ENCODE peak calls at places on chromosome 9, in four cellular contexts. C, O, J and Q are unnamed samples.

GRCh38 chr9:19440823-19441580 is 32.2 kb downstream of the ACER2 start:
- ATAC-seq in C (no peak), O (no peak), J (no peak), Q (peak; percentile 21)

GRCh38 chr9:100083448-100084144 is 15.2 kb downstream of the ERP44 start:
- ATAC-seq in C (peak; percentile 69), O (no peak), J (peak; percentile 10), Q (peak; percentile 65)

GRCh38 chr9:99464568-99464967 is 242.5 kb downstream of the SEC61B start:
- ATAC-seq in C (no peak), O (no peak), J (no peak), Q (no peak)

GRCh38 chr9:78044189-78044588 is 12.6 kb upstream of the GNAQ start:
- ATAC-seq in C (no peak), O (no peak), J (no peak), Q (no peak)

GRCh38 chr9:33510264-33511183 is 13.5 kb upstream of the ANKRD18B start:
- ATAC-seq in C (peak; percentile 60), O (peak; percentile 78), J (peak; percentile 55), Q (peak; percentile 79)

GRCh38 chr9:85534340-85534739 is 207.4 kb downstream of the AGTPBP1 start:
- ATAC-seq in C (no peak), O (no peak), J (no peak), Q (no peak)

GRCh38 chr9:20369391-20369790 is 252.9 kb downstream of the MLLT3 start:
- ATAC-seq in C (no peak), O (no peak), J (no peak), Q (no peak)

GRCh38 chr9:137236238-137236935 is 4.7 kb upstream of the TUBB4B start:
- ATAC-seq in C (peak; percentile 31), O (peak; percentile 27), J (peak; percentile 35), Q (peak; percentile 23)

GRCh38 chr9:130770679-130771442 is 64.2 kb upstream of the ABL1 start:
- ATAC-seq in C (peak; percentile 57), O (peak; percentile 60), J (peak; percentile 34), Q (peak; percentile 77)

GRCh38 chr9:124388275-124389048 is 26.8 kb downstream of the PSMB7 start:
- ATAC-seq in C (no peak), O (no peak), J (no peak), Q (no peak)

GRCh38 chr9:127158995-127159801 is 36.8 kb upstream of the ANGPTL2 start:
- ATAC-seq in C (no peak), O (no peak), J (no peak), Q (no peak)

GRCh38 chr9:28946648-28947047 is 1373.4 kb upstream of the C9orf72 start:
- ATAC-seq in C (no peak), O (no peak), J (no peak), Q (no peak)

GRCh38 chr9:115525438-115526058 is 407.6 kb upstream of the TNC start:
- ATAC-seq in C (no peak), O (no peak), J (no peak), Q (peak; percentile 28)

GRCh38 chr9:132447346-132447745 is 37.3 kb downstream of the CFAP77 start:
- ATAC-seq in C (no peak), O (no peak), J (no peak), Q (no peak)

GRCh38 chr9:126939821-126940221 is 25.2 kb downstream of the RALGPS1 start:
- ATAC-seq in C (no peak), O (no peak), J (no peak), Q (no peak)

GRCh38 chr9:80552931-80553330 is 981.2 kb downstream of the TLE4 start:
- ATAC-seq in C (no peak), O (no peak), J (no peak), Q (no peak)

GRCh38 chr9:135275163-135275925 is 187.9 kb downstream of the OLFM1 start:
- ATAC-seq in C (no peak), O (no peak), J (no peak), Q (no peak)

GRCh38 chr9:118651511-118651910 is 717.7 kb downstream of the BRINP1 start:
- ATAC-seq in C (no peak), O (no peak), J (no peak), Q (no peak)

GRCh38 chr9:90024823-90025222 is 420.0 kb downstream of the GADD45G start:
- ATAC-seq in C (no peak), O (no peak), J (peak; percentile 40), Q (no peak)

GRCh38 chr9:114150608-114151007 is 4.7 kb upstream of the COL27A1 start:
- ATAC-seq in C (no peak), O (no peak), J (no peak), Q (no peak)

GRCh38 chr9:38651400-38652042 is 31.1 kb upstream of the ANKRD18A start:
- ATAC-seq in C (no peak), O (no peak), J (no peak), Q (peak; percentile 39)

GRCh38 chr9:129611302-129611800 is 9.6 kb downstream of the C9orf50 start:
- ATAC-seq in C (no peak), O (no peak), J (no peak), Q (no peak)

GRCh38 chr9:131813116-131813515 is 73.2 kb upstream of the RAPGEF1 start:
- ATAC-seq in C (no peak), O (no peak), J (no peak), Q (no peak)

GRCh38 chr9:123942542-123942941 is 12.6 kb upstream of the DENND1A start:
- ATAC-seq in C (no peak), O (no peak), J (no peak), Q (no peak)

GRCh38 chr9:99013550-99013949 is 69.8 kb downstream of the COL15A1 start:
- ATAC-seq in C (peak; percentile 75), O (peak; percentile 58), J (no peak), Q (peak; percentile 60)

GRCh38 chr9:120735415-120736126 is 21.3 kb upstream of the MEGF9 start:
- ATAC-seq in C (no peak), O (no peak), J (peak; percentile 50), Q (no peak)

GRCh38 chr9:36357639-36358038 is 42.4 kb downstream of the RNF38 start:
- ATAC-seq in C (no peak), O (no peak), J (no peak), Q (no peak)

GRCh38 chr9:36987891-36988290 is 46.2 kb downstream of the PAX5 start:
- ATAC-seq in C (no peak), O (no peak), J (no peak), Q (peak; percentile 77)

GRCh38 chr9:134661299-134661698 is 19.7 kb downstream of the COL5A1 start:
- ATAC-seq in C (no peak), O (no peak), J (no peak), Q (no peak)

GRCh38 chr9:69049094-69049493 is 13.5 kb downstream of the FXN start:
- ATAC-seq in C (no peak), O (no peak), J (no peak), Q (no peak)

GRCh38 chr9:99052849-99053715 is 51.8 kb upstream of the TGFBR1 start:
- ATAC-seq in C (peak; percentile 7), O (peak; percentile 24), J (peak; percentile 45), Q (no peak)